ENCODE peak calls at places on chromosomes 13 and 19, in ten cellular contexts. One of them, this sample, is unnamed.

GRCh38 chr13:82364525-82364924 is 1517.7 kb downstream of the SLITRK1 start:
- DNase-seq in endodermal cell: no peak
- DNase-seq in activated CD4-positive, CD25-positive, alpha-beta regulatory T cell: no peak
- DNase-seq in T-cell: no peak
- DNase-seq in GM04503: no peak
- DNase-seq in activated CD4-positive, alpha-beta T cell treated with anti-CD3 and anti-CD28 coated beads for 1 hour: no peak
- DNase-seq in memory B cell: no peak
- DNase-seq in astrocyte of the spinal cord: no peak
- DNase-seq in activated naive CD8-positive, alpha-beta T cell treated with anti-CD3 and anti-CD28 coated beads for 36 hours: no peak
- DNase-seq in cardiac fibroblast: no peak
- DNase-seq in this sample: no peak

GRCh38 chr13:29753593-29754485 is 96.6 kb downstream of the UBL3 start:
- DNase-seq in memory B cell: no peak
- DNase-seq in GM04503: peak
- DNase-seq in endodermal cell: no peak
- DNase-seq in activated CD4-positive, alpha-beta T cell treated with anti-CD3 and anti-CD28 coated beads for 1 hour: no peak
- DNase-seq in activated naive CD8-positive, alpha-beta T cell treated with anti-CD3 and anti-CD28 coated beads for 36 hours: no peak
- DNase-seq in activated CD4-positive, CD25-positive, alpha-beta regulatory T cell: no peak
- DNase-seq in cardiac fibroblast: no peak
- DNase-seq in astrocyte of the spinal cord: peak
- DNase-seq in T-cell: no peak
- DNase-seq in this sample: no peak

GRCh38 chr19:858868-859843 is at the start of gene CFD:
- DNase-seq in memory B cell: no peak
- DNase-seq in endodermal cell: no peak
- DNase-seq in activated naive CD8-positive, alpha-beta T cell treated with anti-CD3 and anti-CD28 coated beads for 36 hours: no peak
- DNase-seq in cardiac fibroblast: no peak
- DNase-seq in activated CD4-positive, CD25-positive, alpha-beta regulatory T cell: no peak
- DNase-seq in astrocyte of the spinal cord: no peak
- DNase-seq in T-cell: no peak
- DNase-seq in GM04503: no peak
- DNase-seq in activated CD4-positive, alpha-beta T cell treated with anti-CD3 and anti-CD28 coated beads for 1 hour: no peak
- DNase-seq in this sample: no peak

GRCh38 chr19:1568320-1569019 is at the start of gene MEX3D:
- DNase-seq in cardiac fibroblast: peak
- DNase-seq in activated naive CD8-positive, alpha-beta T cell treated with anti-CD3 and anti-CD28 coated beads for 36 hours: peak
- DNase-seq in astrocyte of the spinal cord: peak
- DNase-seq in GM04503: no peak
- DNase-seq in activated CD4-positive, CD25-positive, alpha-beta regulatory T cell: peak
- DNase-seq in memory B cell: peak
- DNase-seq in T-cell: peak
- DNase-seq in endodermal cell: peak
- DNase-seq in activated CD4-positive, alpha-beta T cell treated with anti-CD3 and anti-CD28 coated beads for 1 hour: peak
- DNase-seq in this sample: peak

GRCh38 chr13:112684444-112684843 is 5.4 kb upstream of the ATP11A start:
- DNase-seq in GM04503: no peak
- DNase-seq in activated naive CD8-positive, alpha-beta T cell treated with anti-CD3 and anti-CD28 coated beads for 36 hours: no peak
- DNase-seq in endodermal cell: peak
- DNase-seq in cardiac fibroblast: no peak
- DNase-seq in activated CD4-positive, CD25-positive, alpha-beta regulatory T cell: no peak
- DNase-seq in activated CD4-positive, alpha-beta T cell treated with anti-CD3 and anti-CD28 coated beads for 1 hour: no peak
- DNase-seq in astrocyte of the spinal cord: no peak
- DNase-seq in T-cell: no peak
- DNase-seq in memory B cell: no peak
- DNase-seq in this sample: no peak

GRCh38 chr19:39065928-39066327 is 18.2 kb upstream of the ACP7 start:
- DNase-seq in GM04503: no peak
- DNase-seq in T-cell: no peak
- DNase-seq in activated CD4-positive, CD25-positive, alpha-beta regulatory T cell: no peak
- DNase-seq in cardiac fibroblast: no peak
- DNase-seq in memory B cell: no peak
- DNase-seq in astrocyte of the spinal cord: no peak
- DNase-seq in activated naive CD8-positive, alpha-beta T cell treated with anti-CD3 and anti-CD28 coated beads for 36 hours: no peak
- DNase-seq in endodermal cell: no peak
- DNase-seq in activated CD4-positive, alpha-beta T cell treated with anti-CD3 and anti-CD28 coated beads for 1 hour: no peak
- DNase-seq in this sample: no peak

GRCh38 chr13:96780105-96780504 is 214.2 kb downstream of the OXGR1 start:
- DNase-seq in astrocyte of the spinal cord: no peak
- DNase-seq in activated CD4-positive, alpha-beta T cell treated with anti-CD3 and anti-CD28 coated beads for 1 hour: no peak
- DNase-seq in cardiac fibroblast: peak
- DNase-seq in activated naive CD8-positive, alpha-beta T cell treated with anti-CD3 and anti-CD28 coated beads for 36 hours: no peak
- DNase-seq in T-cell: no peak
- DNase-seq in GM04503: no peak
- DNase-seq in activated CD4-positive, CD25-positive, alpha-beta regulatory T cell: no peak
- DNase-seq in memory B cell: no peak
- DNase-seq in endodermal cell: no peak
- DNase-seq in this sample: no peak

GRCh38 chr19:32686847-32687450 is 4.7 kb upstream of the NUDT19 start:
- DNase-seq in T-cell: no peak
- DNase-seq in activated CD4-positive, alpha-beta T cell treated with anti-CD3 and anti-CD28 coated beads for 1 hour: no peak
- DNase-seq in GM04503: no peak
- DNase-seq in astrocyte of the spinal cord: no peak
- DNase-seq in memory B cell: no peak
- DNase-seq in cardiac fibroblast: no peak
- DNase-seq in endodermal cell: no peak
- DNase-seq in activated CD4-positive, CD25-positive, alpha-beta regulatory T cell: no peak
- DNase-seq in activated naive CD8-positive, alpha-beta T cell treated with anti-CD3 and anti-CD28 coated beads for 36 hours: no peak
- DNase-seq in this sample: no peak

GRCh38 chr19:51417107-51417806 is at the start of gene SIGLEC10:
- DNase-seq in endodermal cell: peak
- DNase-seq in activated CD4-positive, CD25-positive, alpha-beta regulatory T cell: no peak
- DNase-seq in activated naive CD8-positive, alpha-beta T cell treated with anti-CD3 and anti-CD28 coated beads for 36 hours: peak
- DNase-seq in astrocyte of the spinal cord: no peak
- DNase-seq in GM04503: no peak
- DNase-seq in cardiac fibroblast: no peak
- DNase-seq in activated CD4-positive, alpha-beta T cell treated with anti-CD3 and anti-CD28 coated beads for 1 hour: no peak
- DNase-seq in T-cell: no peak
- DNase-seq in memory B cell: peak
- DNase-seq in this sample: peak

GRCh38 chr13:98225036-98225940 is 48.2 kb upstream of the RNF113B start:
- DNase-seq in memory B cell: no peak
- DNase-seq in GM04503: no peak
- DNase-seq in endodermal cell: peak
- DNase-seq in activated CD4-positive, alpha-beta T cell treated with anti-CD3 and anti-CD28 coated beads for 1 hour: no peak
- DNase-seq in activated CD4-positive, CD25-positive, alpha-beta regulatory T cell: no peak
- DNase-seq in cardiac fibroblast: no peak
- DNase-seq in activated naive CD8-positive, alpha-beta T cell treated with anti-CD3 and anti-CD28 coated beads for 36 hours: no peak
- DNase-seq in astrocyte of the spinal cord: no peak
- DNase-seq in T-cell: no peak
- DNase-seq in this sample: no peak

GRCh38 chr13:22744688-22745452 is 435.9 kb upstream of the SGCG start:
- DNase-seq in astrocyte of the spinal cord: no peak
- DNase-seq in activated CD4-positive, alpha-beta T cell treated with anti-CD3 and anti-CD28 coated beads for 1 hour: no peak
- DNase-seq in activated naive CD8-positive, alpha-beta T cell treated with anti-CD3 and anti-CD28 coated beads for 36 hours: no peak
- DNase-seq in activated CD4-positive, CD25-positive, alpha-beta regulatory T cell: no peak
- DNase-seq in endodermal cell: no peak
- DNase-seq in T-cell: no peak
- DNase-seq in GM04503: no peak
- DNase-seq in memory B cell: no peak
- DNase-seq in cardiac fibroblast: no peak
- DNase-seq in this sample: no peak

GRCh38 chr13:72920097-72920496 is 138.2 kb downstream of the PIBF1 start:
- DNase-seq in astrocyte of the spinal cord: no peak
- DNase-seq in cardiac fibroblast: peak
- DNase-seq in T-cell: no peak
- DNase-seq in GM04503: no peak
- DNase-seq in activated CD4-positive, CD25-positive, alpha-beta regulatory T cell: no peak
- DNase-seq in activated naive CD8-positive, alpha-beta T cell treated with anti-CD3 and anti-CD28 coated beads for 36 hours: no peak
- DNase-seq in activated CD4-positive, alpha-beta T cell treated with anti-CD3 and anti-CD28 coated beads for 1 hour: no peak
- DNase-seq in endodermal cell: no peak
- DNase-seq in memory B cell: no peak
- DNase-seq in this sample: no peak

GRCh38 chr13:89082623-89083022 is 1411.5 kb downstream of the SLITRK5 start:
- DNase-seq in activated naive CD8-positive, alpha-beta T cell treated with anti-CD3 and anti-CD28 coated beads for 36 hours: no peak
- DNase-seq in T-cell: no peak
- DNase-seq in activated CD4-positive, alpha-beta T cell treated with anti-CD3 and anti-CD28 coated beads for 1 hour: no peak
- DNase-seq in cardiac fibroblast: no peak
- DNase-seq in endodermal cell: no peak
- DNase-seq in astrocyte of the spinal cord: no peak
- DNase-seq in activated CD4-positive, CD25-positive, alpha-beta regulatory T cell: no peak
- DNase-seq in GM04503: no peak
- DNase-seq in memory B cell: no peak
- DNase-seq in this sample: no peak

GRCh38 chr13:113836917-113837553 is 26.8 kb downstream of the GAS6 start:
- DNase-seq in activated CD4-positive, CD25-positive, alpha-beta regulatory T cell: no peak
- DNase-seq in T-cell: no peak
- DNase-seq in endodermal cell: no peak
- DNase-seq in activated naive CD8-positive, alpha-beta T cell treated with anti-CD3 and anti-CD28 coated beads for 36 hours: no peak
- DNase-seq in GM04503: peak
- DNase-seq in cardiac fibroblast: peak
- DNase-seq in astrocyte of the spinal cord: peak
- DNase-seq in memory B cell: no peak
- DNase-seq in activated CD4-positive, alpha-beta T cell treated with anti-CD3 and anti-CD28 coated beads for 1 hour: no peak
- DNase-seq in this sample: no peak

GRCh38 chr19:18543814-18544475 is 572 bp upstream of the FKBP8 start:
- DNase-seq in activated CD4-positive, CD25-positive, alpha-beta regulatory T cell: peak
- DNase-seq in T-cell: peak
- DNase-seq in activated CD4-positive, alpha-beta T cell treated with anti-CD3 and anti-CD28 coated beads for 1 hour: peak
- DNase-seq in memory B cell: peak
- DNase-seq in astrocyte of the spinal cord: peak
- DNase-seq in cardiac fibroblast: peak
- DNase-seq in activated naive CD8-positive, alpha-beta T cell treated with anti-CD3 and anti-CD28 coated beads for 36 hours: peak
- DNase-seq in GM04503: no peak
- DNase-seq in endodermal cell: peak
- DNase-seq in this sample: peak

GRCh38 chr13:110092869-110093268 is 214.1 kb downstream of the COL4A1 start:
- DNase-seq in T-cell: no peak
- DNase-seq in activated CD4-positive, alpha-beta T cell treated with anti-CD3 and anti-CD28 coated beads for 1 hour: no peak
- DNase-seq in activated naive CD8-positive, alpha-beta T cell treated with anti-CD3 and anti-CD28 coated beads for 36 hours: no peak
- DNase-seq in activated CD4-positive, CD25-positive, alpha-beta regulatory T cell: no peak
- DNase-seq in GM04503: no peak
- DNase-seq in astrocyte of the spinal cord: no peak
- DNase-seq in memory B cell: no peak
- DNase-seq in cardiac fibroblast: peak
- DNase-seq in endodermal cell: no peak
- DNase-seq in this sample: no peak

GRCh38 chr13:28716511-28716910 is 2.3 kb downstream of the SLC46A3 start:
- DNase-seq in cardiac fibroblast: peak
- DNase-seq in astrocyte of the spinal cord: peak
- DNase-seq in GM04503: peak
- DNase-seq in memory B cell: no peak
- DNase-seq in endodermal cell: peak
- DNase-seq in activated CD4-positive, CD25-positive, alpha-beta regulatory T cell: no peak
- DNase-seq in T-cell: no peak
- DNase-seq in activated naive CD8-positive, alpha-beta T cell treated with anti-CD3 and anti-CD28 coated beads for 36 hours: no peak
- DNase-seq in activated CD4-positive, alpha-beta T cell treated with anti-CD3 and anti-CD28 coated beads for 1 hour: no peak
- DNase-seq in this sample: no peak

GRCh38 chr13:30165791-30166190 is 141.6 kb downstream of the KATNAL1 start:
- DNase-seq in T-cell: no peak
- DNase-seq in GM04503: peak
- DNase-seq in astrocyte of the spinal cord: peak
- DNase-seq in cardiac fibroblast: peak
- DNase-seq in activated naive CD8-positive, alpha-beta T cell treated with anti-CD3 and anti-CD28 coated beads for 36 hours: no peak
- DNase-seq in memory B cell: no peak
- DNase-seq in endodermal cell: no peak
- DNase-seq in activated CD4-positive, CD25-positive, alpha-beta regulatory T cell: no peak
- DNase-seq in activated CD4-positive, alpha-beta T cell treated with anti-CD3 and anti-CD28 coated beads for 1 hour: no peak
- DNase-seq in this sample: no peak

GRCh38 chr13:110469597-110469996 is 91.9 kb downstream of the RAB20 start:
- DNase-seq in astrocyte of the spinal cord: no peak
- DNase-seq in activated CD4-positive, alpha-beta T cell treated with anti-CD3 and anti-CD28 coated beads for 1 hour: no peak
- DNase-seq in endodermal cell: no peak
- DNase-seq in activated CD4-positive, CD25-positive, alpha-beta regulatory T cell: no peak
- DNase-seq in T-cell: no peak
- DNase-seq in activated naive CD8-positive, alpha-beta T cell treated with anti-CD3 and anti-CD28 coated beads for 36 hours: no peak
- DNase-seq in cardiac fibroblast: no peak
- DNase-seq in memory B cell: no peak
- DNase-seq in GM04503: no peak
- DNase-seq in this sample: no peak

GRCh38 chr13:81396172-81396571 is 1055.2 kb upstream of the SPRY2 start:
- DNase-seq in GM04503: no peak
- DNase-seq in memory B cell: no peak
- DNase-seq in activated naive CD8-positive, alpha-beta T cell treated with anti-CD3 and anti-CD28 coated beads for 36 hours: no peak
- DNase-seq in activated CD4-positive, alpha-beta T cell treated with anti-CD3 and anti-CD28 coated beads for 1 hour: no peak
- DNase-seq in endodermal cell: no peak
- DNase-seq in T-cell: no peak
- DNase-seq in activated CD4-positive, CD25-positive, alpha-beta regulatory T cell: no peak
- DNase-seq in cardiac fibroblast: no peak
- DNase-seq in astrocyte of the spinal cord: no peak
- DNase-seq in this sample: no peak

GRCh38 chr19:17229890-17230289 is 3.9 kb downstream of the OCEL1 start:
- DNase-seq in activated CD4-positive, CD25-positive, alpha-beta regulatory T cell: no peak
- DNase-seq in GM04503: no peak
- DNase-seq in activated naive CD8-positive, alpha-beta T cell treated with anti-CD3 and anti-CD28 coated beads for 36 hours: no peak
- DNase-seq in T-cell: no peak
- DNase-seq in activated CD4-positive, alpha-beta T cell treated with anti-CD3 and anti-CD28 coated beads for 1 hour: no peak
- DNase-seq in endodermal cell: no peak
- DNase-seq in memory B cell: no peak
- DNase-seq in astrocyte of the spinal cord: no peak
- DNase-seq in cardiac fibroblast: no peak
- DNase-seq in this sample: no peak

GRCh38 chr19:33277434-33277833 is 24.9 kb downstream of the CEBPA start:
- DNase-seq in GM04503: no peak
- DNase-seq in cardiac fibroblast: no peak
- DNase-seq in activated CD4-positive, CD25-positive, alpha-beta regulatory T cell: no peak
- DNase-seq in T-cell: no peak
- DNase-seq in astrocyte of the spinal cord: no peak
- DNase-seq in endodermal cell: no peak
- DNase-seq in memory B cell: no peak
- DNase-seq in activated naive CD8-positive, alpha-beta T cell treated with anti-CD3 and anti-CD28 coated beads for 36 hours: no peak
- DNase-seq in activated CD4-positive, alpha-beta T cell treated with anti-CD3 and anti-CD28 coated beads for 1 hour: no peak
- DNase-seq in this sample: no peak

GRCh38 chr19:1166872-1167573 is 7.0 kb downstream of the SBNO2 start:
- DNase-seq in activated CD4-positive, alpha-beta T cell treated with anti-CD3 and anti-CD28 coated beads for 1 hour: no peak
- DNase-seq in memory B cell: no peak
- DNase-seq in endodermal cell: no peak
- DNase-seq in T-cell: no peak
- DNase-seq in activated naive CD8-positive, alpha-beta T cell treated with anti-CD3 and anti-CD28 coated beads for 36 hours: no peak
- DNase-seq in activated CD4-positive, CD25-positive, alpha-beta regulatory T cell: no peak
- DNase-seq in cardiac fibroblast: no peak
- DNase-seq in GM04503: no peak
- DNase-seq in astrocyte of the spinal cord: no peak
- DNase-seq in this sample: no peak

This sample was measured in activated CD8-positive, alpha-beta T cell treated with anti-CD3 and anti-CD28 coated beads, Interleukin-2, amount 10 ng/mL, durations not matched to agents 7 days and 5 days.